ENCODE peak calls at places on chromosomes 1 and 21, in four cellular contexts. D is cardiac muscle cell, L is neural progenitor cell, G is esophagus muscularis mucosa. I is an unnamed sample.

GRCh38 chr21:42479582-42479981 is 16.4 kb downstream of the RSPH1 start:
- DNase-seq in D (no peak), L (no peak), G (no peak), I (no peak)

GRCh38 chr1:162688521-162688920 is 56.3 kb downstream of the DDR2 start:
- DNase-seq in D (no peak), L (no peak), G (no peak), I (no peak)

GRCh38 chr1:178633068-178633467 is 92.0 kb upstream of the RALGPS2 start:
- DNase-seq in D (no peak), L (no peak), G (no peak), I (no peak)

GRCh38 chr1:214842856-214843255 is 239.7 kb upstream of the KCNK2 start:
- DNase-seq in D (no peak), L (no peak), G (no peak), I (no peak)

GRCh38 chr1:147287133-147287865 is 44.8 kb downstream of the CHD1L start:
- DNase-seq in D (no peak), L (no peak), G (no peak), I (no peak)

GRCh38 chr1:6027591-6027990 is 18.1 kb upstream of the KCNAB2 start:
- DNase-seq in D (no peak), L (no peak), G (no peak), I (no peak)

GRCh38 chr1:14138627-14139026 is 438.6 kb downstream of the PRDM2 start:
- DNase-seq in D (no peak), L (no peak), G (peak; percentile 70), I (no peak)

GRCh38 chr1:173017792-173018191 is 32.9 kb downstream of the TNFSF18 start:
- DNase-seq in D (no peak), L (no peak), G (no peak), I (no peak)

GRCh38 chr1:182315157-182315556 is 76.4 kb downstream of the GLUL start:
- DNase-seq in D (no peak), L (peak; percentile 25), G (no peak), I (no peak)

GRCh38 chr1:150009604-150010387 is 730 bp downstream of the OTUD7B start:
- DNase-seq in D (peak; percentile 76), L (peak; percentile 67), G (no peak), I (peak; percentile 32)

GRCh38 chr21:33578959-33579542 is 9.4 kb downstream of the DONSON start:
- DNase-seq in D (no peak), L (no peak), G (no peak), I (no peak)

GRCh38 chr1:31793586-31794285 is 22.1 kb downstream of the SPOCD1 start:
- DNase-seq in D (no peak), L (no peak), G (no peak), I (no peak)

GRCh38 chr1:62198781-62199125 is 4.1 kb downstream of the L1TD1 start:
- DNase-seq in D (peak; percentile 51), L (no peak), G (no peak), I (no peak)

GRCh38 chr1:178362784-178363183 is 134.0 kb downstream of the CLEC20A start:
- DNase-seq in D (no peak), L (no peak), G (no peak), I (no peak)

GRCh38 chr1:96236156-96236739 is 485.3 kb upstream of the PTBP2 start:
- DNase-seq in D (peak; percentile 52), L (peak; percentile 56), G (no peak), I (no peak)

GRCh38 chr1:169148472-169149252 is 42.2 kb downstream of the ATP1B1 start:
- DNase-seq in D (no peak), L (no peak), G (no peak), I (no peak)

GRCh38 chr21:35045539-35046222 is 3.4 kb downstream of the RUNX1 start:
- DNase-seq in D (no peak), L (no peak), G (peak; percentile 75), I (no peak)

GRCh38 chr1:6386371-6386949 is 7.1 kb downstream of the ACOT7 start:
- DNase-seq in D (no peak), L (no peak), G (no peak), I (no peak)

GRCh38 chr21:25515484-25516405 is 91.5 kb downstream of the MRPL39 start:
- DNase-seq in D (peak; percentile 14), L (no peak), G (no peak), I (no peak)

GRCh38 chr1:25813734-25814471 is 5.9 kb upstream of the MTFR1L start:
- DNase-seq in D (no peak), L (no peak), G (no peak), I (no peak)

GRCh38 chr1:221776495-221777413 is 34.9 kb upstream of the DUSP10 start:
- DNase-seq in D (no peak), L (no peak), G (no peak), I (no peak)

GRCh38 chr1:193662030-193662429 is 475.6 kb upstream of the B3GALT2 start:
- DNase-seq in D (no peak), L (no peak), G (no peak), I (no peak)

GRCh38 chr1:71053758-71054157 is 6.1 kb upstream of the PTGER3 start:
- DNase-seq in D (no peak), L (no peak), G (no peak), I (no peak)

GRCh38 chr1:18816808-18817207 is 42.7 kb downstream of the TAS1R2 start:
- DNase-seq in D (no peak), L (no peak), G (no peak), I (no peak)

GRCh38 chr1:34128186-34128889 is 36.7 kb downstream of the CSMD2 start:
- DNase-seq in D (no peak), L (no peak), G (peak; percentile 57), I (no peak)

GRCh38 chr1:30526652-30527345 is 196.6 kb downstream of the MATN1 start:
- DNase-seq in D (no peak), L (no peak), G (no peak), I (no peak)

GRCh38 chr1:54754486-54755285 is 9.6 kb downstream of the PARS2 start:
- DNase-seq in D (no peak), L (no peak), G (no peak), I (no peak)

GRCh38 chr1:168084396-168085231 is 52.1 kb downstream of the GPR161 start:
- DNase-seq in D (peak; percentile 75), L (peak; percentile 75), G (peak; percentile 90), I (peak; percentile 49)

GRCh38 chr1:197911172-197911856 is 5.9 kb upstream of the LHX9 start:
- DNase-seq in D (no peak), L (peak; percentile 85), G (no peak), I (no peak)

GRCh38 chr1:201149400-201149799 is 4.9 kb downstream of the TMEM9 start:
- DNase-seq in D (peak; percentile 44), L (peak; percentile 47), G (no peak), I (no peak)

GRCh38 chr1:1920057-1920607 is 1.1 kb upstream of the TMEM52 start:
- DNase-seq in D (no peak), L (no peak), G (no peak), I (no peak)

GRCh38 chr1:109290998-109291397 is 8.1 kb upstream of the PSRC1 start:
- DNase-seq in D (peak; percentile 74), L (no peak), G (no peak), I (peak; percentile 71)

GRCh38 chr1:8987881-8988617 is 38.2 kb downstream of the SLC2A7 start:
- DNase-seq in D (peak; percentile 52), L (peak; percentile 69), G (no peak), I (peak; percentile 42)

GRCh38 chr1:93304716-93305138 is 41.0 kb upstream of the DR1 start:
- DNase-seq in D (peak; percentile 75), L (peak; percentile 69), G (no peak), I (peak; percentile 32)

DNA sequence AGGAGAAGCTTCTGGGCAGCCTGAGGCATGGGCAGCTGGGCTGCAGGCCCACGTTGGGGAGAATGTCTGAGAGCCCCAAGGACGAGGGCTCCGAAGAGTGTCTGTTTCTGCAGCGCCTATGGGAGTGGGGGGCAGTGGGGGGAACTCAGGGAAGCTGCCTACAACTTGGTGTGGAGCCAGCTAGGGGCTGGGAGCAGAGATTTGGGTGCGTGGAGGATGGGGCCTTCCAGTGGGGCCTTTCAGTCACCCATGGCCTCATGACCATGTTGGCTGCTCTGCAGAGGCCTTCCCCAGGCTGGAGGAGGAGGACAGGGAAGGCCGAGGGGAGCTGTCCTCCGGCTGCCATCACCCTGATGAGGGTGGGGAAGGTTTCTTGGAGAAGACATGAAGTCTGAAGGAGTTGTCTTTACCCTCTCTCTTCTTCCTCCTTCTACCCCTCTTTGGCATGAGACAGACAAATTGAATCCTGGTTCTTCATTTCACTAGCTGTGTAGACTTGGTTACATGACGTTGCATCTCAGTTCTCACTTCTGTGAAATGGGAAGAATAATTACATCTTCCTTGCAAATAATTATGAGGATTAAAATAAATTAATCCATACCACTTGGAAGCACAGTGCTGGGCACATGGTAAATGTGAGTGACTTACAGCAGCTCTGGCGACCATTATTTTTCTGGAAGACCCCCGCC is 8.3 kb downstream of the PPFIA4 start:
- DNase-seq in D (no peak), L (no peak), G (no peak), I (no peak)
- H3K4me1 ChIP-seq in D (peaks cover 45% of the 10 kb centered on the region), L (no peaks in the 10 kb centered on the region), G (peaks cover 32% of the 10 kb centered on the region), I (peaks cover under 1% of the 10 kb centered on the region)

DNA sequence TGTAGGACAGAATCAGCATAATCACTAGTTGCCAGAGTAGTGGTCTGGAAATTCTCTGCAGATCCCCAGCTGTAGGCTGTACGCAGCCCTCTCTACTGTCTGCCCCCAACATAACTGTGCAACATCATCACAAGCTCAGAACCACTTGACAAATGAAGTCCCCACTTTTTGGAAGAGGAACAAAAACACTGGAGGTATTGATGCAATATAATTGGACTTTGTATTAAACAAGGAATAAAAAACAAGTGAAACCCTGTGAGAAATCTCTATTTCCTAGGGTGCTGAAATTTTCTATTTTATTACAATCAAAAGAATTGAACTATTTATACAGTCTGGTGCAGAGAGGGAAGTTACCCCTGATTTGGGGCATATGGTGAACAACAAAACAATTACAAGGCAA is 15.2 kb downstream of the PHTF1 start:
- DNase-seq in D (no peak), L (no peak), G (no peak), I (no peak)
- H3K4me3 ChIP-seq in D (no peak overlapping the region), L (no peak overlapping the region), G (no peak overlapping the region), I (no peak overlapping the region)

GRCh38 chr1:153921080-153921802 is 1.5 kb downstream of the GATAD2B start:
- DNase-seq in D (no peak), L (no peak), G (no peak), I (no peak)
- H3K27ac ChIP-seq in D (peak overlapping the region; percentile 92), L (peak overlapping the region; percentile 97), G (peak overlapping the region; percentile 99), I (peak overlapping the region; percentile 65)

GRCh38 chr1:41500378-41500777 is 15.9 kb upstream of the EDN2 start:
- DNase-seq in D (no peak), L (no peak), G (no peak), I (peak; percentile 87)
- H3K4me1 ChIP-seq in D (peaks cover 32% of the 10 kb centered on the region), L (peaks cover 15% of the 10 kb centered on the region), G (peaks cover 71% of the 10 kb centered on the region), I (peaks cover 48% of the 10 kb centered on the region)

GRCh38 chr1:209672705-209673630 is 2.2 kb upstream of the G0S2 start:
- DNase-seq in D (no peak), L (no peak), G (no peak), I (no peak)

GRCh38 chr1:209670441-209671082 is 4.7 kb upstream of the G0S2 start:
- DNase-seq in D (no peak), L (no peak), G (no peak), I (no peak)

GRCh38 chr1:209675567-209676154 is 449 bp downstream of the G0S2 start:
- DNase-seq in D (peak; percentile 57), L (peak; percentile 51), G (no peak), I (no peak)

GRCh38 chr1:209674957-209675566 is at the start of gene G0S2:
- DNase-seq in D (peak; percentile 83), L (peak; percentile 67), G (peak; percentile 93), I (peak; percentile 79)

GRCh38 chr1:209673631-209674417 is 1.4 kb upstream of the G0S2 start:
- DNase-seq in D (no peak), L (no peak), G (no peak), I (peak; percentile 64)
- H3K4me3 ChIP-seq in D (no peak overlapping the region), L (no peak overlapping the region), G (no peak overlapping the region), I (no peak overlapping the region)